ENCODE peak calls at places on chromosomes 2 and 18, in seven cellular contexts. W is A549, A is tibial artery, D is IMR-90, H is body of pancreas, N is esophagus muscularis mucosa, S is left lung. Q is an unnamed sample.

GRCh38 chr18:46356278-46357033 is 252.3 kb downstream of the HAUS1 start:
- DNase-seq in W (no peak), A (no peak), D (no peak), H (no peak), N (no peak), S (no peak), Q (no peak)

GRCh38 chr2:66587216-66587615 is 152.3 kb downstream of the MEIS1 start:
- DNase-seq in W (peak; percentile 16), A (no peak), D (peak; percentile 56), H (peak; percentile 63), N (no peak), S (no peak), Q (peak; percentile 61)

GRCh38 chr2:20398956-20399567 is 47.8 kb upstream of the RHOB start:
- DNase-seq in W (no peak), A (no peak), D (peak; percentile 68), H (no peak), N (no peak), S (no peak), Q (no peak)

GRCh38 chr2:201798252-201798918 is 8.0 kb upstream of the CDK15 start:
- DNase-seq in W (no peak), A (no peak), D (peak; percentile 96), H (no peak), N (no peak), S (no peak), Q (peak; percentile 27)

GRCh38 chr18:45688113-45688512 is 35.9 kb upstream of the SLC14A1 start:
- DNase-seq in W (no peak), A (no peak), D (peak; percentile 48), H (no peak), N (no peak), S (no peak), Q (no peak)

GRCh38 chr2:239905306-239905705 is 119.8 kb downstream of the NDUFA10 start:
- DNase-seq in W (no peak), A (no peak), D (no peak), H (no peak), N (peak; percentile 55), S (peak; percentile 68), Q (no peak)

GRCh38 chr18:9133225-9133624 is 3.4 kb upstream of the ANKRD12 start:
- DNase-seq in W (no peak), A (no peak), D (no peak), H (no peak), N (no peak), S (no peak), Q (no peak)

GRCh38 chr2:26043862-26044736 is 10.2 kb downstream of the RAB10 start:
- DNase-seq in W (no peak), A (peak; percentile 32), D (no peak), H (peak; percentile 64), N (no peak), S (no peak), Q (no peak)

GRCh38 chr2:71070294-71071025 is 2.0 kb downstream of the NAGK start:
- DNase-seq in W (peak; percentile 58), A (no peak), D (peak; percentile 37), H (peak; percentile 43), N (no peak), S (no peak), Q (no peak)

GRCh38 chr2:121768143-121768755 is 12.8 kb downstream of the TSN start:
- DNase-seq in W (no peak), A (no peak), D (no peak), H (no peak), N (no peak), S (no peak), Q (peak; percentile 58)

GRCh38 chr18:36392888-36393287 is 95.4 kb downstream of the FHOD3 start:
- DNase-seq in W (no peak), A (no peak), D (no peak), H (no peak), N (no peak), S (no peak), Q (no peak)

GRCh38 chr2:1052671-1053270 is 102.1 kb downstream of the SNTG2 start:
- DNase-seq in W (no peak), A (no peak), D (peak; percentile 79), H (no peak), N (no peak), S (no peak), Q (no peak)

GRCh38 chr2:20421336-20421987 is 25.4 kb upstream of the RHOB start:
- DNase-seq in W (no peak), A (no peak), D (no peak), H (peak; percentile 71), N (no peak), S (no peak), Q (no peak)

GRCh38 chr2:130829020-130829419 is 7.7 kb upstream of the ARHGEF4 start:
- DNase-seq in W (peak; percentile 55), A (no peak), D (peak; percentile 57), H (no peak), N (no peak), S (no peak), Q (no peak)

GRCh38 chr18:3230401-3231334 is 10.9 kb upstream of the MYOM1 start:
- DNase-seq in W (no peak), A (no peak), D (peak; percentile 31), H (peak; percentile 53), N (no peak), S (no peak), Q (peak; percentile 44)

GRCh38 chr2:133264951-133265949 is 303.0 kb downstream of the NCKAP5 start:
- DNase-seq in W (peak; percentile 34), A (no peak), D (no peak), H (peak; percentile 46), N (no peak), S (peak; percentile 80), Q (no peak)

GRCh38 chr2:206064077-206064476 is 21.9 kb downstream of the INO80D start:
- DNase-seq in W (no peak), A (no peak), D (no peak), H (no peak), N (no peak), S (no peak), Q (no peak)

GRCh38 chr18:68054669-68055068 is 538.1 kb upstream of the DSEL start:
- DNase-seq in W (no peak), A (no peak), D (no peak), H (no peak), N (no peak), S (no peak), Q (no peak)

GRCh38 chr2:97774425-97774824 is 61.0 kb downstream of the ZAP70 start:
- DNase-seq in W (no peak), A (no peak), D (no peak), H (no peak), N (peak; percentile 64), S (no peak), Q (peak; percentile 17)

DNA sequence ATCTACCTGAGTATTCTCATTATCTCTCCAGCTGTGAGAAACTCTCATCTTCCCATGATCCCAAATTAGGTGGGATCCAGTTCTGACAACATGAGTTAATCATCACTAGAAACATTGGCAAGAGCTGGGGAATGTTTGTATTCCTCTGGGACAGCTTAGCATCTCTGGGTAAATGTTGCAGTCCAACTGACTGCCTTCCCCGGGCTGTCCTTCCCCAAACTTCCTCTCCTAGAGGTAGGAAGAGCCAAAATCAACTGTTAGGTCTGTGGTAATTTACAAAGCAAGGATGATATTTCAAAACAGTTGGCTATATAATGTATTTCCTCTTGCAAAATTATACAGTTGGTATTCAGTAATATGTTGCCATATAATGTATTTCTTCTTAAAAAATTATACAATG is 148.5 kb downstream of the MGAT5 start:
- DNase-seq in W (no peak), A (peak; percentile 67), D (peak; percentile 64), H (peak; percentile 30), N (no peak), S (no peak), Q (no peak)
- H3K27ac ChIP-seq in W (no peak overlapping the region), A (peak overlapping the region; percentile 67), D (no peak overlapping the region), H (no peak overlapping the region), N (peak overlapping the region; percentile 42), S (no peak overlapping the region), Q (no peak overlapping the region)

DNA sequence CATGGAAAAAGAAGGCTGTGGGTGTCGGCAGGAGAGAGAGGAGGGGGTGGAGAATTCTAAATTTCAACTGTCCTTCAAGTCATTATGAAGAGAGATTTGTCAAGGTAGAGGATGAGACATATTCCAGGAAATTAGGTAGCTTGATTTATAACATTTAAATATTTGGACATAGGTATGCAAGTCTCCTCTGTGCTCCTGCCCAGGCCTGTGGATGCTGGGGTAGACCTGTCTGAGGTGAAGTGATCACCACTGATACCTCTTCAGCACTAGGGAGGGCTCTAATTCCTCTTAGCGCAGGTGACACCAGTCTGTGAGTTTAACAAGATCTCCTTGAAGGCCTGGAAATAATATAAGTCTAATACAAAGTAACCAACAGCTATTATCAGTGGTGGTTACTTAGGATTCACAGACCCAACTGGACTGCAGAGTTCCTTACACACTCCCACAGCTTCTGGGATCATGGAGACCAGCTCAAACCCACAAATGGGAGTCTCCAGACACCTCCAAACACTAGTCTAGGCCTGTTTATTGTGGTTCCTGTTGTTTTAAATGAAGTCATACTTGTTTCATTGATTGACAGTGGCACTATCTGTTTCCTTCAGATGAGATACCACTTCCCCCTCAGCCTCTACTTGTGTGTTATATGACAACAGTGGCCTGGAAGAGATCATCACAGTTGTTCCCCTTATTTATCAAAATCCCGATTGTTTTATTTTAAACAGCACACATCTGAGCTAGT is 104.1 kb upstream of the ITPRID2 start:
- DNase-seq in W (no peak), A (no peak), D (no peak), H (no peak), N (no peak), S (no peak), Q (no peak)
- H3K4me1 ChIP-seq in W (peaks cover 78% of the 10 kb centered on the region), A (no peaks in the 10 kb centered on the region), D (peaks cover 13% of the 10 kb centered on the region), H (peaks cover 39% of the 10 kb centered on the region), N (peaks cover 9% of the 10 kb centered on the region), S (no peaks in the 10 kb centered on the region), Q (peaks cover 15% of the 10 kb centered on the region)

DNA sequence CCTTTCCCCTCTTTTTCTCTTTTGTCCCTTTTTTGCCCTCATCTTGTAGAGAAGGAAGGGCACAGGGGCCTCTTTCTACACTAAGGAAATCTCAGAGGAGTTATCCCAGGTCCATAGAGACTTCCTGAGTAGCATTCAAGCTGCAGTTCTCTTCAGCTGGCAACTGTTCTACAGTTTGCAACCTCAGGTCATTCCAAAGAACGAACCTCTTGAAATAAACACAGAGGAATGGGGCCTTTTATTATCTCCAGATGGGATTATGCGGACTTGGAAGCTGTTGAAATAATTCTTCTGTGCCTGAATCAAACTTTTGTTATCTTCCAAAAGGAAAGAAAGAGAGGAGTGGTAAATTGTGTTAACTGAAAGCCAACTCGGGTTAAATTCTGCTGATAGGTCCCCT is 31.0 kb upstream of the NFE2L2 start:
- DNase-seq in W (no peak), A (no peak), D (peak; percentile 79), H (no peak), N (no peak), S (no peak), Q (no peak)
- H3K27ac ChIP-seq in W (peak overlapping the region; percentile 19), A (peak overlapping the region; percentile 71), D (peak overlapping the region; percentile 72), H (no peak overlapping the region), N (peak overlapping the region; percentile 74), S (peak overlapping the region; percentile 29), Q (no peak overlapping the region)

GRCh38 chr2:73109796-73110540 is 2.8 kb downstream of the RAB11FIP5 start:
- DNase-seq in W (no peak), A (no peak), D (no peak), H (no peak), N (no peak), S (no peak), Q (no peak)

GRCh38 chr2:73105511-73105971 is 7.2 kb downstream of the RAB11FIP5 start:
- DNase-seq in W (no peak), A (no peak), D (no peak), H (no peak), N (no peak), S (no peak), Q (no peak)

GRCh38 chr2:73106791-73107190 is 6.0 kb downstream of the RAB11FIP5 start:
- DNase-seq in W (no peak), A (no peak), D (no peak), H (no peak), N (no peak), S (no peak), Q (no peak)

GRCh38 chr2:73104933-73105332 is 7.8 kb downstream of the RAB11FIP5 start:
- DNase-seq in W (no peak), A (no peak), D (no peak), H (no peak), N (no peak), S (no peak), Q (no peak)

GRCh38 chr2:73107211-73107926 is 5.4 kb downstream of the RAB11FIP5 start:
- DNase-seq in W (no peak), A (peak; percentile 23), D (no peak), H (peak; percentile 48), N (no peak), S (no peak), Q (peak; percentile 65)
- H3K4me1 ChIP-seq in W (peaks cover 14% of the 10 kb centered on the region), A (peaks cover 51% of the 10 kb centered on the region), D (peaks cover 38% of the 10 kb centered on the region), H (peaks cover 46% of the 10 kb centered on the region), N (peaks cover 85% of the 10 kb centered on the region), S (peaks cover 12% of the 10 kb centered on the region), Q (peaks cover 19% of the 10 kb centered on the region)

Q was measured in SJCRH30.